ENCODE peak calls at places on chromosome 1, in five cellular contexts. M is mesenchymal stem cell; H is epithelial cell of proximal tubule; Y is CD8-positive, alpha-beta memory T cell; C is SK-N-SH. L is an unnamed sample.

GRCh38 chr1:85361106-85361505 is 84.7 kb upstream of the BCL10 start:
- DNase-seq in M (peak; percentile 30), H (peak; percentile 62), Y (no peak), C (no peak), L (peak; percentile 42)

GRCh38 chr1:111516008-111516535 is 12.6 kb upstream of the ADORA3 start:
- DNase-seq in M (no peak), H (no peak), Y (peak; percentile 55), C (no peak), L (no peak)

GRCh38 chr1:93878501-93878888 is 511 bp downstream of the DNTTIP2 start:
- DNase-seq in M (peak; percentile 61), H (no peak), Y (peak; percentile 79), C (peak; percentile 24), L (peak; percentile 20)

GRCh38 chr1:32353886-32354570 is 8.3 kb downstream of the FAM229A start:
- DNase-seq in M (peak; percentile 79), H (no peak), Y (no peak), C (no peak), L (peak; percentile 75)

GRCh38 chr1:245704341-245704740 is 549.6 kb downstream of the KIF26B start:
- DNase-seq in M (no peak), H (no peak), Y (no peak), C (no peak), L (no peak)

GRCh38 chr1:244801246-244801645 is 34.2 kb upstream of the COX20 start:
- DNase-seq in M (peak; percentile 33), H (no peak), Y (peak; percentile 69), C (peak; percentile 65), L (no peak)

GRCh38 chr1:82284213-82284612 is 483.5 kb downstream of the ADGRL2 start:
- DNase-seq in M (peak; percentile 62), H (no peak), Y (no peak), C (no peak), L (no peak)

GRCh38 chr1:95113684-95114083 is 3.5 kb upstream of the TLCD4 start:
- DNase-seq in M (no peak), H (no peak), Y (no peak), C (no peak), L (no peak)

GRCh38 chr1:194476872-194477271 is 1290.5 kb upstream of the B3GALT2 start:
- DNase-seq in M (no peak), H (no peak), Y (no peak), C (no peak), L (no peak)

GRCh38 chr1:228315945-228316588 is 90.6 kb downstream of the TRIM11 start:
- DNase-seq in M (no peak), H (no peak), Y (peak; percentile 41), C (no peak), L (peak; percentile 5)

GRCh38 chr1:178310685-178311105 is 186.1 kb downstream of the CLEC20A start:
- DNase-seq in M (peak; percentile 89), H (peak; percentile 69), Y (no peak), C (peak; percentile 50), L (no peak)

GRCh38 chr1:109906160-109906838 is 4.3 kb upstream of the CSF1 start:
- DNase-seq in M (no peak), H (no peak), Y (peak; percentile 75), C (no peak), L (no peak)

GRCh38 chr1:230772457-230773395 is 25.5 kb downstream of the CAPN9 start:
- DNase-seq in M (peak; percentile 72), H (peak; percentile 59), Y (no peak), C (peak; percentile 48), L (peak; percentile 76)

GRCh38 chr1:22808846-22809501 is 98.3 kb downstream of the EPHB2 start:
- DNase-seq in M (peak; percentile 94), H (no peak), Y (no peak), C (peak; percentile 74), L (peak; percentile 75)

GRCh38 chr1:184160236-184160635 is 108.7 kb downstream of the TSEN15 start:
- DNase-seq in M (peak; percentile 90), H (no peak), Y (no peak), C (no peak), L (no peak)

GRCh38 chr1:15685820-15686219 is 1.7 kb downstream of the PLEKHM2 start:
- DNase-seq in M (peak; percentile 23), H (no peak), Y (no peak), C (no peak), L (no peak)

GRCh38 chr1:58926177-58926576 is 142.3 kb upstream of the JUN start:
- DNase-seq in M (no peak), H (no peak), Y (no peak), C (no peak), L (no peak)

GRCh38 chr1:156103521-156103947 is 11.0 kb upstream of the LMNA start:
- DNase-seq in M (peak; percentile 68), H (no peak), Y (peak; percentile 76), C (peak; percentile 61), L (peak; percentile 64)

GRCh38 chr1:43835141-43836021 is 98.2 kb upstream of the ARTN start:
- DNase-seq in M (peak; percentile 96), H (no peak), Y (no peak), C (peak; percentile 51), L (peak; percentile 40)

GRCh38 chr1:232486454-232487202 is 143.3 kb downstream of the SIPA1L2 start:
- DNase-seq in M (peak; percentile 27), H (peak; percentile 43), Y (no peak), C (no peak), L (no peak)

GRCh38 chr1:1943834-1944570 is 24.9 kb upstream of the TMEM52 start:
- DNase-seq in M (peak; percentile 41), H (no peak), Y (peak; percentile 70), C (peak; percentile 93), L (no peak)

GRCh38 chr1:67020304-67020703 is 33.6 kb downstream of the SLC35D1 start:
- DNase-seq in M (no peak), H (no peak), Y (no peak), C (no peak), L (no peak)

GRCh38 chr1:231161711-231162299 is at the start of gene TRIM67:
- DNase-seq in M (peak; percentile 35), H (no peak), Y (no peak), C (peak; percentile 88), L (no peak)

DNA sequence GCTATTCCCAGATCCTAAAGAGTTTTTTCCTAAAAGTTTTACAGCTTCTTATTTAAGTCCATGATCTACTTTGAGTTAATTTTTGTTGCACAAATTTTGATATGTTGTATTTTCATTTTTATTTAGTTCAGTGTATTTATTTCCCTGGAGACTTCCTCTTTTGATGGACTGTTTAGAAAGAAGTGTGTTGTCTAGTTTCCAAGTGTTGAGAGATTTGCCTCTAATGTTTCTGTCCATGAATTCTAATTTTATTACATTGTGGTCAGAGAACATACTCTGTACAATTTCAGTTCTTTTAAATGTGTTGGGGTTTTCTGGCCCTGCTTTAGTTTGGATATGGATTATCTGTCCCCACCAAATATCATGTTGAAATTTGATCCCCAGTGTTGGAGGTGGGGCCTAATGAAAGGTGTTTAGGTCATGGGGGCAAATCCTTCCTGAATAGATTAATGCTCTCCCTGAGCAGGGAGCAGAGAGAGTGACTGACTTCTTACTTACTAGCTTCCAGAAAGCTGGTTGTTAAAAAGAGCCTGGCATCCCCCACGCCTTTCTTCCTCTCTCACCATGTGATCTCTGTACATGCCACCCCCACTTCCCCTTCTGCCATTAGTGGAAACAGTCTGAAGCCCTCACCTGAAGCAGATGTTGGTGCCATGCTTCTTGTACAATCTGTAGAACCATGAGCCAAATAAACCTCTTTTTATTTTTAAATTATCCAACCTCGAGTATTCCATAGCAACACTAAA is 4.6 kb downstream of the CHD1L start:
- DNase-seq in M (no peak), H (no peak), Y (no peak), C (no peak), L (no peak)
- H3K4me3 ChIP-seq in M (no peak overlapping the region), H (no peak overlapping the region), Y (no peak overlapping the region), C (no peak overlapping the region), L (no peak overlapping the region)

DNA sequence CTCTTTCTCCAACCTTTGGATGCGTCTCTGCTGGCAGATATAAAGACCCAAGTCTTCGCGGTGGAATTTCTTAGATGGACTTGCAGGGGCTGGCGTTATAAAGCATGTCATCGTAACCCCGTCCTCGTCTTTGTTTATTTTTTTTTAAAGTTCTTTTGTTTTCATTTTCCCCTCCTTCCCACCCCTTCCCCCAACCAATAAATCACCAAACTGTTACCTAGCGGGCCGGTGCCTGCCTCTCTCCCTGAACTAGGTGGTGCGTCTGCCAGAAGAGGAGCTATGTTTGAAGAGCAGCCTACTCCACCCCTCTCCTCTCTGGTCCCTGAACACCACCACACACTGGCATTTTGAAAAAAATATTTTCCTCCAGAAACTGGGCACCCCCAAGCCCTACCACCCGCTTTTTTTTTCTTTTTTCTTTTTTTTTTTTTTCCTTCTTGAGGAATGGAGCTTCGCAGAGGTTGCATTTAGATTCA is at the start of gene CACNA1E:
- DNase-seq in M (no peak), H (no peak), Y (no peak), C (no peak), L (no peak)
- H3K4me3 ChIP-seq in M (peak within 1 kb of the TSS; percentile 12), H (peak within 1 kb of the TSS; percentile 37), Y (no peak within 1 kb of the TSS), C (peak within 1 kb of the TSS; percentile 51), L (no peak within 1 kb of the TSS)

DNA sequence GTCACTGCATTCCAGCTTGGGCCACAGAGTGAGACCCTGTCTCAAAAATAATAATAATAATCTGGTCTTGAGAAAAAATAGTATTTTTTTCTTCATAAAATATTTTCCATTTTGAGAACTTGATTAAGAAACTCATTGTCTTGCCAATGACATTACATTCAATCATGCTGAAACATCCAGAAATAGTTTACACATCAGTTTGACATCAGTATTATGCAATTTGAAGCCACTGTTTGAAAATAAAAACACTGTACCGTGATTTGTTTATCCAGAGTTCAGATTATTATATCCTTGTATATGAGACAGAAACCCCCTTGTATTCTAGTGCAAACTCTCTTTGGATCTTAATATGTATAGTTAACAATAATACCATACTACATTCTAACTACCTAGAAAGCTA is 6.9 kb downstream of the FMO2 start:
- DNase-seq in M (no peak), H (no peak), Y (no peak), C (no peak), L (no peak)
- H3K4me3 ChIP-seq in M (no peak overlapping the region), H (no peak overlapping the region), Y (no peak overlapping the region), C (no peak overlapping the region), L (peak overlapping the region; percentile 9)

DNA sequence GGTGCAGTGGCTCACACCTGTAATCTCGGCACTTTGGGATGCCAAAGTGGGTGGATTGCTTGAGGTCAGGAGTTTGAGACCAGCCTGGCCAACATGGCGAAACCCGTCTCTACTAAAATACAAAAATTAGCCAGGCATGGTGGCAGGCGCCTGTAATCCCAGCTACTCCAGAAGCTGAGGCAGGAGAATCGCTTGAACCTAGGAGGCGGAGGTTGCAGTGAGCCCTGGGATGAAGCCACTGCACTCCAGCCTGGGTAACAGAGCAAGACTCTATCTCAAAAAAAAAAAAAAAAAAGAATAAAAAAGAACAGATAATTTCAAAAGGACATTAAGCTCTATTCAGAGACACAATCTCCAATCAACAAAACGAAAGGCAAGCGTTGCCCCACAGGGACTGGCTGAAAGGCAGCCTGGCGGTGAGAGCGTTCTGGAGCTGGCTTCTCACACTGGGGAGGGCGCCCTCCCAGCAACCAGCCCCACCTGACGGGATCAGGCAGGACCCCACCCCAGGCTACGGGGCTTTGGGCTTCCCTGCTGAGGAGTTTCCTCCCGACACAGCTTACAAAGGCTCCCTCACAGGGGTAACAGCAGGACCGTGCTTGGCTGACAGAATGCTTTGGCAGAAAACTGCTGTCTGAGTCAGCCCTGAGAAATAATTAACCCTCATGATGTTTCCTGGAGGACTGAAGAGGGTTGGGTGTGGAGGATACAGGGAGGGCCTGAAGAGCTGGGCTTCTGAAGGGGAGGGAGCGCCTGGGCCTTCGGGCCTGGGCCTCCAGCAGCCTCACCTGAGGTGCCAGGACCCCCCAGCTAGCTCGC is 31.1 kb upstream of the SRP9 start:
- DNase-seq in M (peak; percentile 87), H (peak; percentile 85), Y (no peak), C (no peak), L (peak; percentile 83)
- H3K4me3 ChIP-seq in M (peak overlapping the region; percentile 44), H (peak overlapping the region; percentile 63), Y (no peak overlapping the region), C (peak overlapping the region; percentile 61), L (peak overlapping the region; percentile 3)